ENCODE peak calls at places on chromosomes 12 and 14, in six cellular contexts. N is A549, A is K562, B is HepG2, U is GM12878, H is endothelial cell of umbilical vein. O is an unnamed sample.

GRCh38 chr14:21070610-21071224 is 613 bp downstream of the ARHGEF40 start:
- DNase-seq in U (no peak), A (peak; percentile 36), H (peak; percentile 7), B (peak; percentile 69), N (peak; percentile 40), O (peak; percentile 90)

GRCh38 chr12:15787801-15788200 is 1.4 kb downstream of the EPS8 start:
- DNase-seq in N (no peak), H (no peak), U (no peak), B (no peak), A (no peak), O (no peak)

GRCh38 chr12:30582943-30583342 is 112.7 kb downstream of the IPO8 start:
- DNase-seq in H (no peak), N (no peak), U (no peak), B (no peak), A (no peak), O (no peak)

GRCh38 chr12:132472386-132472785 is 17.6 kb upstream of the FBRSL1 start:
- DNase-seq in A (no peak), N (no peak), H (no peak), B (no peak), U (no peak), O (no peak)

GRCh38 chr12:40693503-40693863 is 1.2 kb downstream of the CNTN1 start:
- DNase-seq in H (no peak), B (no peak), N (peak; percentile 77), U (no peak), A (no peak), O (no peak)

GRCh38 chr12:132336451-132337413 is 7.3 kb upstream of the GALNT9 start:
- DNase-seq in H (no peak), N (no peak), B (no peak), U (no peak), A (no peak), O (no peak)

GRCh38 chr12:85016423-85016822 is 19.7 kb downstream of the TSPAN19 start:
- DNase-seq in H (peak; percentile 67), B (peak; percentile 23), A (no peak), N (peak; percentile 33), U (no peak), O (peak; percentile 90)

GRCh38 chr12:6205144-6205539 is 4.9 kb downstream of the CD9 start:
- DNase-seq in B (no peak), U (no peak), N (no peak), H (peak; percentile 69), A (no peak), O (peak; percentile 72)

GRCh38 chr12:93571854-93572711 is at the start of gene SOCS2:
- DNase-seq in A (peak; percentile 59), H (peak; percentile 8), B (no peak), N (peak; percentile 35), U (no peak), O (no peak)

GRCh38 chr12:102948941-102949352 is 8.5 kb upstream of the ASCL1 start:
- DNase-seq in B (peak; percentile 10), U (no peak), A (peak; percentile 54), N (peak; percentile 47), H (peak; percentile 49), O (peak; percentile 60)

GRCh38 chr12:124422142-124422569 is 127.3 kb downstream of the RFLNA start:
- DNase-seq in H (no peak), N (peak; percentile 78), A (peak; percentile 82), B (no peak), U (no peak), O (no peak)

GRCh38 chr12:52585951-52586350 is 12.3 kb upstream of the KRT74 start:
- DNase-seq in H (no peak), U (no peak), A (no peak), B (no peak), N (no peak), O (no peak)

GRCh38 chr14:78608998-78609787 is 439.0 kb downstream of the NRXN3 start:
- DNase-seq in U (no peak), H (no peak), N (no peak), A (no peak), B (no peak), O (no peak)

GRCh38 chr14:34355584-34356266 is 106.3 kb downstream of the SPTSSA start:
- DNase-seq in U (no peak), H (peak; percentile 48), N (no peak), B (peak; percentile 45), A (no peak), O (peak; percentile 29)

GRCh38 chr12:67477682-67478265 is 170.8 kb upstream of the DYRK2 start:
- DNase-seq in H (no peak), B (no peak), U (no peak), A (no peak), N (no peak), O (no peak)

GRCh38 chr12:15620726-15621125 is 168.5 kb downstream of the EPS8 start:
- DNase-seq in H (peak; percentile 38), N (no peak), A (no peak), U (no peak), B (no peak), O (no peak)

GRCh38 chr12:52811191-52812072 is 2.5 kb downstream of the KRT4 start:
- DNase-seq in N (no peak), A (no peak), U (no peak), B (no peak), H (no peak), O (no peak)

GRCh38 chr14:71166434-71166833 is 259.2 kb downstream of the PCNX1 start:
- DNase-seq in H (peak; percentile 64), A (no peak), U (no peak), N (peak; percentile 30), B (peak; percentile 57), O (peak; percentile 75)

GRCh38 chr14:52888839-52889838 is 61.7 kb downstream of the FERMT2 start:
- DNase-seq in N (no peak), H (no peak), A (no peak), U (no peak), B (no peak), O (no peak)

GRCh38 chr14:86798330-86798729 is 1194.7 kb downstream of the GALC start:
- DNase-seq in H (no peak), A (no peak), U (no peak), N (no peak), B (no peak), O (no peak)

GRCh38 chr14:86797075-86797351 is 1196.0 kb downstream of the GALC start:
- DNase-seq in N (no peak), U (no peak), B (no peak), H (no peak), A (no peak), O (no peak)

GRCh38 chr14:86799244-86799647 is 1193.7 kb downstream of the GALC start:
- DNase-seq in H (no peak), A (no peak), N (no peak), U (no peak), B (peak; percentile 72), O (peak; percentile 8)

GRCh38 chr14:86794689-86795088 is 1198.3 kb downstream of the GALC start:
- DNase-seq in U (no peak), N (no peak), H (no peak), A (no peak), B (no peak), O (no peak)

GRCh38 chr14:86796221-86797074 is 1196.5 kb downstream of the GALC start:
- DNase-seq in H (no peak), N (no peak), A (no peak), U (no peak), B (peak; percentile 69), O (no peak)
- TF ChIP-seq MYC in H (no peak), N (no peak), A (no peak), U (no peak), B (no peak), O (no peak)

DNA sequence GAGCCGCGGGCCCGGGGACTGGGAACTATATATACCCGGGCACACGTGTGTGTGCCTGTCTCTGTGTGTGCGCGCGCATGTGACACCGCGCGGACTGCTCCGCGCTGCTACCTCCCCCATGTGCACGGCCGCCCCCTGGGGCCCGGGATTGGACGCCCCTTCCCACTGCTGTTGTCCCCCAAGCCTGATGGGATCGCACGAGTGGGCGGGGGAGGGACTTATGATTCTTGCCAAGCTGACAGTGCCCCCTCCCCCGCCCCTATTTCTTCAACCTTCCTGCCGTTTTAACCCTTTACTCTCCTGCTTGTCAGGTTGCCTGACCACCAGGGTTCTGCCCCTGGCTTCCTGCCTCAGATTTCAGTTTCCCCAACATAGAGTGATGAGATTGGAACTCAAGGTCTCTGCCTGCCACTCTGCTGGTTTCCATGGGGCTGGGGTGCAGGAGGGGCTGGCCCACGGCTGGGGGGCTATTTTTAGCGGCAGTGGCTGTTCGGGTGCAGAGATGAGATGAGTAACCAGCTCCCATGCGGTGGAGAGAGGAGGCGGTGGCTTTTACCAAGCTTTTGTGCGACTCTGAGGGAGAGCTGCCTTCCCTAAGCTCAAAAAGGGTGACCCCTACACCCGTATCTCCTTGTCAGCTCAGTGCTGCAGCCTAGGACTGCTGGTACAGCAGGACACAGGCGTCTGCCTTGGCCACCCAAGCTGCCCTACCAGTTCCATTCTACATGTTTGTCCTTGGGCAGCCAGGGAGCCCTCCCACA is at the start of gene DDN:
- DNase-seq in B (no peak), H (no peak), N (no peak), A (peak; percentile 80), U (no peak), O (peak; percentile 94)
- TF ChIP-seq MYC in B (peak; percentile 43), H (no peak), N (no peak), A (peak; percentile 28), U (no peak), O (peak; percentile 93)

DNA sequence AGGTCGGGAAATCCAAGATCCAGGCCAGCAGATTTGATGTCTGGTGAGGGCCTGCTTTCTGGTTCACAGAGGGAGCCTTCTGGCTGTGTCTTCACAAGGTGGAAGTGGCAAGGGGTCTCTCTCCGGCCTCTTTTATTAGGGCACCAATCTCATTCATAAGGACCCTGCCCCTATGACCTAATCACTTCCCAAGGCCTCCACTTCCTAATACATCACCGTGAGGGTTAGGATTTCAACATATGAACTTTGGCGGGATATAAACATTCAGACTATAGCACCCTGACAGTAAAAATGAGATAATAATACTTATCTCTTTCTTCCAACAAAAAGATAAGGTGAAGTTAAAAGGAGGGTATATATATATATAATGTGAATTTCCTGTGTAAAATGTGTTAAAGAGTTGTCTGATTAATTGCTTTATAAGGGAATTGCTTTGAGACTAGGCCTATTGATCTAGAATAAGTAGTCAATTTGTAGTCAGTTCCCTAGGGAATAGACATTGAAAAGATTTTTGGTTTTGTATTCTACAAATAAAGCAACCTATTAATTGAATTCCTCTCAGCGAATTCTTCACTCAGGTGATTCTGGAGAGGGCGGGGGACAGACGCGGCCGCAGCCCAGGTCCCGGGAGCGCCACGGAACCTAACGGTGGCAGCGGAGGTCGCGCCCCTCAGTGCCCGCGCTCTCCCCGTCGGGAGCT is 516 bp upstream of the LGALS3 start:
- DNase-seq in H (no peak), A (no peak), U (no peak), B (no peak), N (no peak), O (no peak)
- TF ChIP-seq MYC in H (no peak), A (no peak), U (no peak), B (no peak), N (no peak), O (no peak)

DNA sequence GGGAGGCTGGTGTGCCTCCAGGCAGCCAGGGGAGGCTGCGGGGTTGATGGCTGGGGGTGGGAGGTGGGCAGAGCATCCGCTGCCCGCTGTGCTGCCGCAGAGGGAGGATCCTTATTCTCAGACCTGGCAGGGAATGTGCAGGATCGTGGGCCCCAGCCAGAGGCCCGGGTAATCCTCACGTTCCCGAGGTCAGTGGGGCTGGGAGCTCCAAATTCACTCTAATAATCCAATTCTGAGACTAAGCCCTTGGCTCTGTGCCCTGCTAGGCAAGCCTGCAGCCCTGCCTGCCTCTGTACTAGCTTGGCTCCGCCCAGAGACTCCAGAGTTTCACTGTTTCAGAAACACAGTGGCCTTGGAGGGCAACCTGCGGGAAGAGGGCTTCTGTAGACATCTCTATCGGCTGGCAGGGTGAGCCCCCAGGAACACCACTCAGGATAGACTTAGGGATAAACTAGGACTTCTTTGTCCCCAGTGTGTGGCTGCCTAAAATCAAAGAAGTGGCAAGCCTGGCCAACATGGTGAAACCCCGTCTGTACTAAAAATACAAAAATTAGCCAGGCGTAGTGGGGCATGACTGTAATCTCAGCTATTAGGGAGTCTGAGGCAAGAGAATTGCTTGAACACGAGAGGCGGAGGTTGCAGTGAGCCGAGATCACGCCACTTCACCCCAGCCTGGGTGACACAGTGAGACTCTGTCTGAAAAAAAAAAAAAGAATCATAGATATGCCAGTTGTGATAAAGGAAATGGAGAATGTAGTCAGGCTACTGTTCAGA is 17.7 kb upstream of the MLEC start:
- DNase-seq in U (peak; percentile 79), B (no peak), N (no peak), A (no peak), H (no peak), O (no peak)
- TF ChIP-seq MYC in U (no peak), B (no peak), N (no peak), A (no peak), H (no peak), O (no peak)